ENCODE peak calls at places on chromosomes 7 and 10, in nine cellular contexts. I is stomach, Z is GM23248, X is GM12865, N is lower lobe of right lung, Y is uterus, L is tibial nerve, Q is fibroblast of pulmonary artery, K is NB4. H is an unnamed sample.

GRCh38 chr7:92698237-92698841 is 108.1 kb upstream of the FAM133B start:
- DNase-seq in I (peak), Z (peak), X (no peak), N (no peak), Y (peak), L (no peak), Q (peak), K (no peak), H (no peak)

GRCh38 chr7:23107781-23108180 is 2.2 kb downstream of the KLHL7 start:
- DNase-seq in I (no peak), Z (no peak), X (no peak), N (no peak), Y (no peak), L (no peak), Q (no peak), K (no peak), H (no peak)

GRCh38 chr10:117413928-117414618 is 38.8 kb upstream of the PDZD8 start:
- DNase-seq in I (no peak), Z (peak), X (no peak), N (no peak), Y (no peak), L (no peak), Q (peak), K (no peak), H (no peak)

GRCh38 chr10:130043491-130043890 is 67.1 kb downstream of the C10orf143 start:
- DNase-seq in I (no peak), Z (no peak), X (no peak), N (no peak), Y (no peak), L (no peak), Q (no peak), K (no peak), H (no peak)

GRCh38 chr7:45446195-45446944 is 127.8 kb upstream of the ADCY1 start:
- DNase-seq in I (no peak), Z (no peak), X (peak), N (no peak), Y (no peak), L (no peak), Q (peak), K (no peak), H (no peak)

GRCh38 chr10:27413387-27413786 is 90.7 kb upstream of the RAB18 start:
- DNase-seq in I (no peak), Z (no peak), X (no peak), N (no peak), Y (no peak), L (no peak), Q (no peak), K (no peak), H (no peak)

GRCh38 chr7:117165656-117166055 is 157.2 kb downstream of the WNT2 start:
- DNase-seq in I (no peak), Z (no peak), X (peak), N (peak), Y (no peak), L (no peak), Q (no peak), K (no peak), H (no peak)

GRCh38 chr10:102342958-102343357 is 52.5 kb upstream of the NFKB2 start:
- DNase-seq in I (no peak), Z (peak), X (no peak), N (no peak), Y (no peak), L (no peak), Q (peak), K (no peak), H (no peak)

GRCh38 chr7:143305423-143306070 is 10.4 kb upstream of the CLCN1 start:
- DNase-seq in I (peak), Z (peak), X (peak), N (peak), Y (peak), L (peak), Q (peak), K (peak), H (no peak)

GRCh38 chr10:101725843-101726242 is 30.9 kb upstream of the FBXW4 start:
- DNase-seq in I (no peak), Z (no peak), X (no peak), N (no peak), Y (no peak), L (no peak), Q (no peak), K (no peak), H (no peak)

GRCh38 chr10:35607475-35608316 is 2.6 kb downstream of the GJD4 start:
- DNase-seq in I (no peak), Z (peak), X (no peak), N (peak), Y (no peak), L (no peak), Q (peak), K (no peak), H (no peak)

GRCh38 chr7:109745677-109746410 is 1176.2 kb downstream of the DNAJB9 start:
- DNase-seq in I (no peak), Z (no peak), X (no peak), N (no peak), Y (no peak), L (no peak), Q (no peak), K (no peak), H (no peak)

GRCh38 chr7:141045842-141046630 is 27.8 kb upstream of the TMEM178B start:
- DNase-seq in I (no peak), Z (peak), X (no peak), N (no peak), Y (no peak), L (no peak), Q (peak), K (no peak), H (no peak)

GRCh38 chr7:33698692-33699128 is 206.6 kb upstream of the BMPER start:
- DNase-seq in I (no peak), Z (no peak), X (no peak), N (no peak), Y (no peak), L (no peak), Q (no peak), K (no peak), H (no peak)

GRCh38 chr7:84337386-84337785 is 142.8 kb upstream of the SEMA3A start:
- DNase-seq in I (no peak), Z (peak), X (no peak), N (no peak), Y (no peak), L (no peak), Q (peak), K (no peak), H (no peak)

GRCh38 chr7:78071821-78072590 is 273.4 kb downstream of the PHTF2 start:
- DNase-seq in I (no peak), Z (no peak), X (no peak), N (peak), Y (no peak), L (no peak), Q (no peak), K (no peak), H (no peak)

GRCh38 chr10:100715445-100716385 is 29.7 kb upstream of the PAX2 start:
- DNase-seq in I (no peak), Z (no peak), X (no peak), N (no peak), Y (no peak), L (no peak), Q (no peak), K (no peak), H (no peak)

GRCh38 chr7:150645259-150646020 is 13.3 kb upstream of the GIMAP6 start:
- DNase-seq in I (no peak), Z (no peak), X (no peak), N (no peak), Y (no peak), L (no peak), Q (no peak), K (no peak), H (no peak)

GRCh38 chr7:111090834-111091233 is at the start of gene LRRN3:
- DNase-seq in I (no peak), Z (peak), X (no peak), N (no peak), Y (no peak), L (no peak), Q (peak), K (no peak), H (no peak)

GRCh38 chr7:24318326-24318725 is 34.3 kb downstream of the NPY start:
- DNase-seq in I (no peak), Z (peak), X (peak), N (no peak), Y (no peak), L (no peak), Q (peak), K (peak), H (no peak)

GRCh38 chr7:141366098-141366621 is 185.1 kb upstream of the AGK start:
- DNase-seq in I (no peak), Z (no peak), X (no peak), N (no peak), Y (no peak), L (no peak), Q (no peak), K (no peak), H (no peak)

GRCh38 chr7:77399838-77400237 is 16.3 kb downstream of the GSAP start:
- DNase-seq in I (no peak), Z (no peak), X (no peak), N (no peak), Y (no peak), L (no peak), Q (no peak), K (no peak), H (no peak)

GRCh38 chr10:23345861-23346260 is 1.3 kb upstream of the C10orf67 start:
- DNase-seq in I (no peak), Z (peak), X (no peak), N (no peak), Y (no peak), L (no peak), Q (peak), K (no peak), H (no peak)

GRCh38 chr7:102286237-102287081 is at the start of gene SH2B2:
- DNase-seq in I (peak), Z (peak), X (peak), N (peak), Y (peak), L (peak), Q (peak), K (peak), H (peak)

GRCh38 chr7:1368682-1369571 is 90.3 kb downstream of the MICALL2 start:
- DNase-seq in I (no peak), Z (peak), X (peak), N (no peak), Y (no peak), L (no peak), Q (no peak), K (peak), H (no peak)

GRCh38 chr10:101018118-101018599 is 12.8 kb downstream of the PDZD7 start:
- DNase-seq in I (no peak), Z (no peak), X (no peak), N (no peak), Y (no peak), L (no peak), Q (no peak), K (peak), H (no peak)

GRCh38 chr10:114337510-114338462 is 66.5 kb downstream of the AFAP1L2 start:
- DNase-seq in I (no peak), Z (no peak), X (peak), N (no peak), Y (no peak), L (no peak), Q (no peak), K (no peak), H (no peak)

GRCh38 chr10:14397069-14397468 is 66.3 kb upstream of the FRMD4A start:
- DNase-seq in I (no peak), Z (peak), X (no peak), N (peak), Y (peak), L (peak), Q (peak), K (no peak), H (peak)

GRCh38 chr10:13340626-13341370 is 7.3 kb downstream of the SEPHS1 start:
- DNase-seq in I (no peak), Z (no peak), X (peak), N (no peak), Y (no peak), L (no peak), Q (no peak), K (no peak), H (no peak)

GRCh38 chr10:361203-362135 is 226.2 kb downstream of the ZMYND11 start:
- DNase-seq in I (peak), Z (no peak), X (no peak), N (no peak), Y (no peak), L (no peak), Q (no peak), K (no peak), H (no peak)

GRCh38 chr7:142939226-142939910 is at the start of gene LLCFC1:
- DNase-seq in I (peak), Z (no peak), X (peak), N (no peak), Y (no peak), L (no peak), Q (no peak), K (peak), H (no peak)

GRCh38 chr7:29340691-29341090 is 146.1 kb downstream of the CHN2 start:
- DNase-seq in I (no peak), Z (no peak), X (no peak), N (no peak), Y (no peak), L (no peak), Q (no peak), K (no peak), H (no peak)

GRCh38 chr10:46538155-46538554 is 18.3 kb downstream of the GPRIN2 start:
- DNase-seq in I (no peak), Z (no peak), X (no peak), N (no peak), Y (no peak), L (no peak), Q (no peak), K (no peak), H (no peak)

GRCh38 chr7:95476904-95477594 is 8.7 kb upstream of the ASB4 start:
- DNase-seq in I (peak), Z (peak), X (peak), N (peak), Y (peak), L (peak), Q (peak), K (peak), H (peak)

GRCh38 chr7:5429857-5430611 is 6.4 kb upstream of the TNRC18 start:
- DNase-seq in I (peak), Z (peak), X (no peak), N (peak), Y (peak), L (no peak), Q (no peak), K (no peak), H (no peak)
- H3K4me3 ChIP-seq in I (peak), Z (peak), X (no peak), N (peak), Y (peak), L (peak), Q (peak), K (peak), H (peak)

GRCh38 chr7:37142943-37143342 is 305.7 kb downstream of the ELMO1 start:
- DNase-seq in I (no peak), Z (no peak), X (no peak), N (no peak), Y (no peak), L (no peak), Q (no peak), K (peak), H (no peak)
- H3K4me3 ChIP-seq in I (no peak), Z (no peak), X (no peak), N (no peak), Y (no peak), L (no peak), Q (no peak), K (no peak), H (no peak)

GRCh38 chr7:159145544-159145891 is 851 bp upstream of the VIPR2 start:
- DNase-seq in I (no peak), Z (peak), X (no peak), N (no peak), Y (peak), L (no peak), Q (no peak), K (no peak), H (no peak)
- H3K4me3 ChIP-seq in I (peak), Z (no peak), X (no peak), N (peak), Y (peak), L (peak), Q (no peak), K (no peak), H (peak)

GRCh38 chr10:19828278-19829049 is 12.2 kb downstream of the PLXDC2 start:
- DNase-seq in I (no peak), Z (no peak), X (no peak), N (no peak), Y (no peak), L (no peak), Q (peak), K (no peak), H (no peak)
- H3K4me3 ChIP-seq in I (no peak), Z (no peak), X (no peak), N (no peak), Y (no peak), L (no peak), Q (no peak), K (no peak), H (no peak)

GRCh38 chr7:158057446-158057845 is 530.2 kb downstream of the PTPRN2 start:
- DNase-seq in I (no peak), Z (no peak), X (no peak), N (no peak), Y (no peak), L (no peak), Q (no peak), K (no peak), H (no peak)
- H3K4me3 ChIP-seq in I (no peak), Z (no peak), X (no peak), N (no peak), Y (no peak), L (no peak), Q (no peak), K (no peak), H (no peak)

GRCh38 chr7:107746006-107746405 is 2.1 kb downstream of the CBLL1 start:
- DNase-seq in I (no peak), Z (peak), X (no peak), N (no peak), Y (no peak), L (no peak), Q (no peak), K (no peak), H (no peak)
- H3K4me3 ChIP-seq in I (peak), Z (peak), X (no peak), N (no peak), Y (no peak), L (no peak), Q (peak), K (peak), H (no peak)

GRCh38 chr7:27105161-27106122 is 3.0 kb upstream of the HOXA2 start:
- DNase-seq in I (no peak), Z (no peak), X (no peak), N (no peak), Y (no peak), L (no peak), Q (no peak), K (no peak), H (no peak)
- H3K4me3 ChIP-seq in I (peak), Z (no peak), X (no peak), N (peak), Y (no peak), L (no peak), Q (no peak), K (no peak), H (no peak)

GRCh38 chr7:13982940-13983677 is 6.4 kb downstream of the ETV1 start:
- DNase-seq in I (no peak), Z (no peak), X (no peak), N (no peak), Y (no peak), L (no peak), Q (peak), K (no peak), H (no peak)

GRCh38 chr7:13984831-13985685 is 4.4 kb downstream of the ETV1 start:
- DNase-seq in I (no peak), Z (no peak), X (no peak), N (no peak), Y (no peak), L (no peak), Q (no peak), K (no peak), H (no peak)

GRCh38 chr7:13979671-13980438 is 9.6 kb downstream of the ETV1 start:
- DNase-seq in I (no peak), Z (peak), X (no peak), N (no peak), Y (no peak), L (no peak), Q (peak), K (no peak), H (no peak)

GRCh38 chr7:13981070-13981469 is 8.4 kb downstream of the ETV1 start:
- DNase-seq in I (peak), Z (peak), X (no peak), N (no peak), Y (peak), L (no peak), Q (peak), K (peak), H (peak)

DNA sequence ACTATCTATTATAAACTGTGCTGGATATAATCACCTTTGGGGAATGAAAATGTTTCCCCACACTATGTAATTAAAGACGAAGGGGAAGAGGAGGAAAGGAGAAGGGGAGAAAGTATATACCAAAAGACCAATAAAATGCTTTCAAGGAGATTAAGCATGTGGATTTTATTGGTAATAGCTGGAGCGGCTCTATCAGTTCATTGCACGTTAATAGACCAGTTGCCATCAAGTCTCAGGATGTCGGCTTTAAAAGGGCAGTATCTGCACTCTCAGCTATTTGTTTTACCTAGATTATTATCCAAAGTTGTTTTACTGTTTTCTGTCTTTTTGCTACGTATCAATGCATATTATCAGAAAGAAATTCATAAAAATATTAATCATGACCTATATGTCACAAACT is 9.0 kb downstream of the ETV1 start:
- DNase-seq in I (no peak), Z (peak), X (no peak), N (no peak), Y (no peak), L (no peak), Q (no peak), K (no peak), H (no peak)
- H3K4me3 ChIP-seq in I (no peak), Z (peak), X (no peak), N (peak), Y (no peak), L (no peak), Q (peak), K (no peak), H (no peak)

GRCh38 chr10:80410578-80411145 is 2.3 kb downstream of the PRXL2A start:
- DNase-seq in I (no peak), Z (no peak), X (no peak), N (no peak), Y (no peak), L (no peak), Q (peak), K (no peak), H (no peak)

GRCh38 chr10:80411681-80412230 is 3.4 kb downstream of the PRXL2A start:
- DNase-seq in I (no peak), Z (no peak), X (no peak), N (no peak), Y (no peak), L (no peak), Q (no peak), K (no peak), H (no peak)

GRCh38 chr10:80411267-80411668 is 2.9 kb downstream of the PRXL2A start:
- DNase-seq in I (peak), Z (no peak), X (no peak), N (no peak), Y (no peak), L (no peak), Q (peak), K (no peak), H (no peak)

GRCh38 chr10:80409121-80409520 is 770 bp downstream of the PRXL2A start:
- DNase-seq in I (no peak), Z (no peak), X (no peak), N (no peak), Y (no peak), L (no peak), Q (no peak), K (no peak), H (no peak)

DNA sequence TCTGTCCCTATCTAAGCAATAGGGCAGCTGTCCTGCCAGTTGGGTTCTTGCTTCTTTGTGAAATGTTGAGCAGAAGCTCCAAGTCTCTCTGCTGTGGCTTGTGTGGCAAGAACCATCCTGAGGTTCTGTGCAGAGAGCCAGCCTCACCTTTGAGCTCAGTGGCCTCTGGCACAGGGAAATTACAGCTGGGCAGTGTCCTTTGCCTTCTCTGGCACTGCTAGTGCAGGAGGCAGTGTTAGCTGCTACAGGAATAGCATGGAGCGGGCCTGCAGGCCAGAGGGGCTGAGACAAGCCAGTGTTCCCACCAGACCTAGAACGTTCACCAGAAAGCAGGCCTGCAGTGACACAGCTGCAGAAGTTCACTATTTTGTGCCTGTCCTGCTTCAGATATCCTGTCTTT is 1.8 kb downstream of the PRXL2A start:
- DNase-seq in I (no peak), Z (no peak), X (no peak), N (no peak), Y (no peak), L (no peak), Q (no peak), K (no peak), H (no peak)
- H3K4me3 ChIP-seq in I (no peak), Z (no peak), X (no peak), N (no peak), Y (no peak), L (no peak), Q (no peak), K (no peak), H (peak)

DNA sequence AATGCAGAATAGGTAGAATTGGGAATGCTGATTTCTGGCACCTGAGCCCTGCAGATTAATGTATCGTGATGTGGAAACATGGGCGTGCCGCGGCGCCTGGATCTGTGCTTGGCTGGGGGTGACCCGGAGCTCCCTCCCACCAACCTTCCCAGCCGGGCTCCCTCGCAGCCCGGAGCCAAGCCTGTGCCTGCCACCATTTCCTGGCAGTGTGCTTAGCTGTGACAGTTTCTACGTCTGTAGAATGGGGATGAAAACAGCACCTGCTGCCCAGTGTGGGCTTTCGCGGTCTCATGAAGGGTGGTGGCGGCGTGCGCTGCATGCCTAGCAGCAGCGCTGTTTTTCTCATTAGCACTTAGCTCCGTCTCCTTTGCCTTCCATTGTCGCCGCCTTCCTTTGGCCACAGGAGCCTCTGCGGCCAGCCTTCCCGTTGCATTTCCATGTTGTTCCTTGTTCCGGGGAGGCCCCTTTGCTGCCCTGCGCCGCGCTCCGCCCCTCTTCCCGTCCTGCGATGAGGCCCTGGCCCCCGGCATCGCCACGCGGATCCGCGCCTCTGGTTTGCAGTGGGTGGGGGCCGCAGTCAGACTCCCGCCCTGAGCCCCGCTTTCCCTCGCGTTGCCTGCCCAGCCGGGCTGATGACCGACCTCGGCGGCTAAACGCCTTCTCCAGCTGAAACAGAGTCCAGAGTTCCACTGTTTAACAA is 84.2 kb downstream of the CUL1 start:
- DNase-seq in I (no peak), Z (peak), X (no peak), N (no peak), Y (no peak), L (no peak), Q (no peak), K (no peak), H (no peak)
- H3K4me3 ChIP-seq in I (no peak), Z (peak), X (no peak), N (no peak), Y (no peak), L (no peak), Q (no peak), K (no peak), H (no peak)